ENCODE peak calls at places on chromosome 10, in eight cellular contexts. J, Z, X, D, Y, R, G and P are unnamed samples.

GRCh38 chr10:489335-489734 is 200.1 kb downstream of the DIP2C start:
- DNase-seq in J (no peak), Z (peak; percentile 6), X (no peak), D (no peak), Y (no peak), R (no peak), G (no peak), P (no peak)

GRCh38 chr10:132422931-132423813 is 26.2 kb downstream of the PWWP2B start:
- DNase-seq in J (no peak), Z (no peak), X (no peak), D (no peak), Y (no peak), R (no peak), G (peak; percentile 55), P (no peak)

GRCh38 chr10:91050371-91051034 is 129.6 kb upstream of the ANKRD1 start:
- DNase-seq in J (no peak), Z (no peak), X (no peak), D (no peak), Y (no peak), R (no peak), G (no peak), P (no peak)

GRCh38 chr10:13439771-13440708 is 88.8 kb downstream of the BEND7 start:
- DNase-seq in J (no peak), Z (peak; percentile 16), X (peak; percentile 42), D (peak; percentile 69), Y (no peak), R (no peak), G (peak; percentile 15), P (no peak)

GRCh38 chr10:68895041-68895440 is 6.1 kb upstream of the DDX50 start:
- DNase-seq in J (no peak), Z (no peak), X (no peak), D (no peak), Y (no peak), R (no peak), G (no peak), P (no peak)

GRCh38 chr10:7948601-7949000 is 105.9 kb upstream of the GATA3 start:
- DNase-seq in J (no peak), Z (no peak), X (no peak), D (no peak), Y (no peak), R (peak; percentile 79), G (no peak), P (no peak)

GRCh38 chr10:59454289-59454919 is 92.1 kb upstream of the FAM13C start:
- DNase-seq in J (no peak), Z (no peak), X (no peak), D (no peak), Y (no peak), R (no peak), G (no peak), P (no peak)

GRCh38 chr10:409403-410040 is 274.3 kb downstream of the ZMYND11 start:
- DNase-seq in J (no peak), Z (no peak), X (no peak), D (no peak), Y (no peak), R (no peak), G (no peak), P (no peak)

GRCh38 chr10:49614242-49615198 is 683 bp downstream of the CHAT start:
- DNase-seq in J (peak; percentile 49), Z (no peak), X (no peak), D (no peak), Y (no peak), R (no peak), G (no peak), P (no peak)

GRCh38 chr10:114499630-114500190 is 95.4 kb upstream of the AFAP1L2 start:
- DNase-seq in J (no peak), Z (no peak), X (peak; percentile 67), D (no peak), Y (no peak), R (no peak), G (no peak), P (no peak)

GRCh38 chr10:124451227-124451807 is 1.5 kb upstream of the NKX1-2 start:
- DNase-seq in J (no peak), Z (no peak), X (no peak), D (no peak), Y (no peak), R (no peak), G (no peak), P (no peak)

GRCh38 chr10:21721000-21721670 is 187.1 kb downstream of the MLLT10 start:
- DNase-seq in J (no peak), Z (no peak), X (no peak), D (no peak), Y (no peak), R (peak; percentile 68), G (peak; percentile 21), P (no peak)

GRCh38 chr10:122515588-122516231 is 44.8 kb upstream of the DMBT1 start:
- DNase-seq in J (no peak), Z (no peak), X (peak; percentile 37), D (no peak), Y (no peak), R (peak; percentile 35), G (no peak), P (no peak)

GRCh38 chr10:12729885-12730284 is 271.6 kb downstream of the CCDC3 start:
- DNase-seq in J (no peak), Z (no peak), X (no peak), D (no peak), Y (no peak), R (no peak), G (no peak), P (no peak)

GRCh38 chr10:113221756-113222168 is 271.7 kb downstream of the TCF7L2 start:
- DNase-seq in J (no peak), Z (no peak), X (no peak), D (no peak), Y (no peak), R (no peak), G (peak; percentile 43), P (no peak)

GRCh38 chr10:114482480-114482879 is 78.2 kb upstream of the AFAP1L2 start:
- DNase-seq in J (no peak), Z (no peak), X (no peak), D (no peak), Y (no peak), R (no peak), G (peak; percentile 8), P (peak; percentile 38)

GRCh38 chr10:3427316-3427715 is 254.7 kb upstream of the PITRM1 start:
- DNase-seq in J (no peak), Z (no peak), X (no peak), D (no peak), Y (no peak), R (peak; percentile 36), G (peak; percentile 76), P (no peak)

GRCh38 chr10:97607076-97607635 is 17.6 kb downstream of the C10orf62 start:
- DNase-seq in J (no peak), Z (no peak), X (no peak), D (no peak), Y (no peak), R (no peak), G (no peak), P (no peak)

GRCh38 chr10:61021926-61022325 is 77.9 kb upstream of the RHOBTB1 start:
- DNase-seq in J (no peak), Z (no peak), X (no peak), D (no peak), Y (no peak), R (no peak), G (no peak), P (no peak)

GRCh38 chr10:91590142-91590903 is 42.5 kb downstream of the PPP1R3C start:
- DNase-seq in J (peak; percentile 89), Z (peak; percentile 79), X (no peak), D (peak; percentile 57), Y (peak; percentile 17), R (peak; percentile 92), G (peak; percentile 99), P (no peak)

GRCh38 chr10:24096281-24096680 is 112.7 kb upstream of the KIAA1217 start:
- DNase-seq in J (no peak), Z (no peak), X (no peak), D (no peak), Y (no peak), R (no peak), G (no peak), P (no peak)

GRCh38 chr10:10007972-10008371 is 1009.7 kb upstream of the CELF2 start:
- DNase-seq in J (no peak), Z (no peak), X (peak; percentile 34), D (no peak), Y (no peak), R (no peak), G (no peak), P (no peak)
- H3K4me3 ChIP-seq in J (no peak overlapping the region), Z (no peak overlapping the region), X (no peak overlapping the region), D (no peak overlapping the region), Y (no peak overlapping the region), R (no peak overlapping the region), G (no peak overlapping the region), P (no peak overlapping the region)

GRCh38 chr10:111323567-111323966 is 246.7 kb downstream of the ADRA2A start:
- DNase-seq in J (no peak), Z (no peak), X (no peak), D (no peak), Y (no peak), R (no peak), G (peak; percentile 34), P (no peak)
- TF ChIP-seq CTCF in J (no peak), Z (no peak), X (peak; percentile 2), D (no peak), Y (no peak), R (no peak), G (peak; percentile 51), P (no peak)

GRCh38 chr10:86936661-86937501 is 20.5 kb downstream of the MMRN2 start:
- DNase-seq in J (peak; percentile 69), Z (no peak), X (no peak), D (no peak), Y (no peak), R (peak; percentile 68), G (peak; percentile 57), P (no peak)
- H3K4me3 ChIP-seq in J (no peak overlapping the region), Z (no peak overlapping the region), X (no peak overlapping the region), D (no peak overlapping the region), Y (no peak overlapping the region), R (no peak overlapping the region), G (no peak overlapping the region), P (no peak overlapping the region)

DNA sequence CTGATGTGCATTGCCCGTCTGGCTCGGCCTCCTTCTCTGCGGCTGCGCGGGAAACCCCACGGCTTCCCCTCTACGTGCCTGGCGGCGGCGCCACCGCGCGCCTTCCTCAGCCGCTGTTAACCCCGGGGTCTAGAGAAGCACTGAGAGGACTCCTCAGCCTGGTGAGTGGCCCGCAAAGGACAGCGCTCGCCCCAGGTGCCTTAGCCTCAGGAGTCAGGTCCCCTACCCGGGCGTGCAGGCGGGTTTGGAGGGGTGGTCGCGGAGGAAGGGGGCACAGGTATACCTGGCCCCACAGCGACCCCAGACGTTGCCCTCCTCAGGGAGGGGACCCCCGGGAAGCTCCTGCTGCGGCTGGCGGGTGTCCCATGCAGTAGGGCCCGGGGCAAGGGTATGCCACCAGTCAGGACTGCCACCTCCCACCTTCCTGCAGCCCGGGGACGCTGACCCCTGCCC is 51.0 kb downstream of the ARL5B start:
- DNase-seq in J (no peak), Z (no peak), X (no peak), D (no peak), Y (no peak), R (no peak), G (no peak), P (no peak)
- TF ChIP-seq CTCF in J (no peak), Z (no peak), X (no peak), D (no peak), Y (no peak), R (no peak), G (no peak), P (no peak)

GRCh38 chr10:116845823-116846222 is 3.5 kb upstream of the ENO4 start:
- DNase-seq in J (no peak), Z (no peak), X (no peak), D (no peak), Y (no peak), R (no peak), G (no peak), P (no peak)
- H3K4me3 ChIP-seq in J (no peak overlapping the region), Z (no peak overlapping the region), X (no peak overlapping the region), D (no peak overlapping the region), Y (no peak overlapping the region), R (no peak overlapping the region), G (no peak overlapping the region), P (no peak overlapping the region)